ENCODE peak calls at places on chromosomes 13 and 19, in four cellular contexts. One of them, this sample, is unnamed.

GRCh38 chr13:102198418-102199322 is 203.2 kb downstream of the FGF14 start:
- DNase-seq in K562: no peak
- DNase-seq in GM12878: no peak
- DNase-seq in HCT116: no peak
- DNase-seq in this sample: no peak

GRCh38 chr19:54108496-54108895 is 5.8 kb downstream of the NDUFA3 start:
- DNase-seq in GM12878: no peak
- DNase-seq in K562: peak; percentile 4
- DNase-seq in HCT116: no peak
- DNase-seq in this sample: no peak

GRCh38 chr13:51315658-51316057 is 23.8 kb upstream of the SERPINE3 start:
- DNase-seq in HCT116: no peak
- DNase-seq in GM12878: no peak
- DNase-seq in K562: no peak
- DNase-seq in this sample: no peak

GRCh38 chr19:41218615-41219507 is at the start of gene AXL:
- DNase-seq in GM12878: no peak
- DNase-seq in HCT116: peak; percentile 38
- DNase-seq in K562: peak; percentile 42
- DNase-seq in this sample: peak; percentile 51

GRCh38 chr19:12774588-12775555 is at the start of gene HOOK2:
- DNase-seq in GM12878: no peak
- DNase-seq in K562: peak; percentile 70
- DNase-seq in HCT116: peak; percentile 95
- DNase-seq in this sample: no peak

GRCh38 chr13:110455941-110456340 is 105.6 kb downstream of the RAB20 start:
- DNase-seq in K562: peak; percentile 86
- DNase-seq in HCT116: peak; percentile 81
- DNase-seq in GM12878: no peak
- DNase-seq in this sample: peak; percentile 62

GRCh38 chr19:29837448-29837961 is 25.7 kb downstream of the CCNE1 start:
- DNase-seq in HCT116: no peak
- DNase-seq in GM12878: peak; percentile 84
- DNase-seq in K562: no peak
- DNase-seq in this sample: no peak

GRCh38 chr13:106063591-106064308 is 471.7 kb downstream of the EFNB2 start:
- DNase-seq in GM12878: no peak
- DNase-seq in K562: no peak
- DNase-seq in HCT116: no peak
- DNase-seq in this sample: no peak

GRCh38 chr13:36051082-36051481 is 80.1 kb downstream of the DCLK1 start:
- DNase-seq in HCT116: no peak
- DNase-seq in GM12878: no peak
- DNase-seq in K562: no peak
- DNase-seq in this sample: no peak

GRCh38 chr13:91537376-91537775 is 139.0 kb downstream of the GPC5 start:
- DNase-seq in GM12878: no peak
- DNase-seq in HCT116: no peak
- DNase-seq in K562: no peak
- DNase-seq in this sample: no peak

GRCh38 chr13:66558511-66558910 is 671.6 kb downstream of the PCDH9 start:
- DNase-seq in K562: no peak
- DNase-seq in HCT116: no peak
- DNase-seq in GM12878: no peak
- DNase-seq in this sample: peak; percentile 15

GRCh38 chr19:30387311-30388115 is 15.3 kb downstream of the ZNF536 start:
- DNase-seq in K562: no peak
- DNase-seq in HCT116: no peak
- DNase-seq in GM12878: no peak
- DNase-seq in this sample: no peak

GRCh38 chr19:41701401-41702075 is 6.9 kb upstream of the CEACAM5 start:
- DNase-seq in HCT116: no peak
- DNase-seq in K562: peak; percentile 27
- DNase-seq in GM12878: no peak
- DNase-seq in this sample: no peak

GRCh38 chr13:57631607-57632275 is at the start of gene PCDH17:
- DNase-seq in K562: no peak
- DNase-seq in HCT116: no peak
- DNase-seq in GM12878: no peak
- DNase-seq in this sample: no peak

GRCh38 chr13:40943073-40943472 is 76.0 kb downstream of the ELF1 start:
- DNase-seq in HCT116: no peak
- DNase-seq in GM12878: no peak
- DNase-seq in K562: no peak
- DNase-seq in this sample: no peak

GRCh38 chr19:45404557-45405434 is at the start of gene PPP1R13L:
- DNase-seq in GM12878: peak; percentile 32
- DNase-seq in K562: peak; percentile 76
- DNase-seq in HCT116: peak; percentile 96
- DNase-seq in this sample: no peak

GRCh38 chr19:5903054-5903501 is 512 bp downstream of the NDUFA11 start:
- DNase-seq in GM12878: no peak
- DNase-seq in HCT116: no peak
- DNase-seq in K562: peak; percentile 39
- DNase-seq in this sample: no peak

GRCh38 chr19:16371540-16371986 is 46.9 kb downstream of the KLF2 start:
- DNase-seq in HCT116: no peak
- DNase-seq in K562: peak; percentile 83
- DNase-seq in GM12878: peak; percentile 79
- DNase-seq in this sample: no peak

GRCh38 chr13:21657538-21657937 is 13.3 kb upstream of the FGF9 start:
- DNase-seq in GM12878: no peak
- DNase-seq in HCT116: no peak
- DNase-seq in K562: no peak
- DNase-seq in this sample: no peak

GRCh38 chr19:13023666-13024065 is 28.4 kb downstream of the NFIX start:
- DNase-seq in HCT116: no peak
- DNase-seq in K562: peak; percentile 46
- DNase-seq in GM12878: no peak
- DNase-seq in this sample: no peak

GRCh38 chr13:93529961-93530360 is 303.4 kb downstream of the GPC6 start:
- DNase-seq in HCT116: no peak
- DNase-seq in K562: no peak
- DNase-seq in GM12878: no peak
- DNase-seq in this sample: no peak

GRCh38 chr19:51027126-51027806 is 850 bp upstream of the KLK11 start:
- DNase-seq in GM12878: no peak
- DNase-seq in HCT116: no peak
- DNase-seq in K562: no peak
- DNase-seq in this sample: no peak

GRCh38 chr13:89982406-89983085 is 1364.9 kb upstream of the MIR17HG start:
- DNase-seq in GM12878: no peak
- DNase-seq in HCT116: no peak
- DNase-seq in K562: no peak
- DNase-seq in this sample: no peak

GRCh38 chr19:44532819-44533218 is 3.3 kb upstream of the CEACAM20 start:
- DNase-seq in HCT116: no peak
- DNase-seq in K562: no peak
- DNase-seq in GM12878: no peak
- DNase-seq in this sample: no peak

GRCh38 chr13:21929400-21929799 is 258.5 kb downstream of the FGF9 start:
- DNase-seq in K562: no peak
- DNase-seq in HCT116: no peak
- DNase-seq in GM12878: no peak
- DNase-seq in this sample: no peak

GRCh38 chr19:33578697-33579096 is 43.1 kb upstream of the CHST8 start:
- DNase-seq in K562: no peak
- DNase-seq in GM12878: no peak
- DNase-seq in HCT116: no peak
- DNase-seq in this sample: no peak

GRCh38 chr13:107203146-107203847 is 635.4 kb upstream of the ARGLU1 start:
- DNase-seq in HCT116: no peak
- DNase-seq in GM12878: no peak
- DNase-seq in K562: peak; percentile 6
- DNase-seq in this sample: peak; percentile 65

GRCh38 chr19:41144403-41144802 is 30.2 kb downstream of the CYP2F1 start:
- DNase-seq in K562: peak; percentile 65
- DNase-seq in GM12878: peak; percentile 11
- DNase-seq in HCT116: peak; percentile 82
- DNase-seq in this sample: peak; percentile 66

GRCh38 chr19:12899891-12900518 is 9.0 kb downstream of the GCDH start:
- DNase-seq in K562: no peak
- DNase-seq in GM12878: peak; percentile 61
- DNase-seq in HCT116: no peak
- DNase-seq in this sample: no peak

GRCh38 chr13:21998279-21998678 is 327.4 kb downstream of the FGF9 start:
- DNase-seq in GM12878: no peak
- DNase-seq in HCT116: no peak
- DNase-seq in K562: no peak
- DNase-seq in this sample: no peak

GRCh38 chr19:519449-519865 is 12.1 kb upstream of the CDC34 start:
- DNase-seq in GM12878: no peak
- DNase-seq in HCT116: no peak
- DNase-seq in K562: no peak
- DNase-seq in this sample: no peak

GRCh38 chr19:46955813-46956371 is 63.7 kb upstream of the NPAS1 start:
- DNase-seq in GM12878: no peak
- DNase-seq in HCT116: no peak
- DNase-seq in K562: no peak
- DNase-seq in this sample: no peak

GRCh38 chr19:35116085-35116801 is 620 bp downstream of the FXYD3 start:
- DNase-seq in K562: no peak
- DNase-seq in HCT116: no peak
- DNase-seq in GM12878: no peak
- DNase-seq in this sample: no peak

GRCh38 chr19:35119091-35119490 is 3.5 kb downstream of the FXYD3 start:
- DNase-seq in K562: no peak
- DNase-seq in HCT116: no peak
- DNase-seq in GM12878: no peak
- DNase-seq in this sample: no peak

GRCh38 chr19:35118268-35119026 is 2.8 kb downstream of the FXYD3 start:
- DNase-seq in K562: no peak
- DNase-seq in HCT116: no peak
- DNase-seq in GM12878: no peak
- DNase-seq in this sample: no peak

GRCh38 chr19:35117017-35117570 is 1.5 kb downstream of the FXYD3 start:
- DNase-seq in GM12878: no peak
- DNase-seq in K562: no peak
- DNase-seq in HCT116: no peak
- DNase-seq in this sample: no peak

GRCh38 chr19:35117791-35118190 is 2.2 kb downstream of the FXYD3 start:
- DNase-seq in GM12878: no peak
- DNase-seq in K562: no peak
- DNase-seq in HCT116: no peak
- DNase-seq in this sample: no peak
- H3K4me1 ChIP-seq in GM12878: peaks cover 6% of the 10 kb centered on the region
- H3K4me1 ChIP-seq in K562: peaks cover 9% of the 10 kb centered on the region
- H3K4me1 ChIP-seq in HCT116: peaks cover 42% of the 10 kb centered on the region
- H3K4me1 ChIP-seq in this sample: peaks cover 7% of the 10 kb centered on the region

GRCh38 chr19:57512845-57513244 is 13.1 kb downstream of the ZNF773 start:
- DNase-seq in K562: no peak
- DNase-seq in HCT116: no peak
- DNase-seq in GM12878: no peak
- DNase-seq in this sample: no peak
- TF ChIP-seq ZNF274 in K562: no peak
- TF ChIP-seq ZNF274 in HCT116: no peak
- TF ChIP-seq ZNF274 in GM12878: no peak
- TF ChIP-seq ZNF274 in this sample: no peak

DNA sequence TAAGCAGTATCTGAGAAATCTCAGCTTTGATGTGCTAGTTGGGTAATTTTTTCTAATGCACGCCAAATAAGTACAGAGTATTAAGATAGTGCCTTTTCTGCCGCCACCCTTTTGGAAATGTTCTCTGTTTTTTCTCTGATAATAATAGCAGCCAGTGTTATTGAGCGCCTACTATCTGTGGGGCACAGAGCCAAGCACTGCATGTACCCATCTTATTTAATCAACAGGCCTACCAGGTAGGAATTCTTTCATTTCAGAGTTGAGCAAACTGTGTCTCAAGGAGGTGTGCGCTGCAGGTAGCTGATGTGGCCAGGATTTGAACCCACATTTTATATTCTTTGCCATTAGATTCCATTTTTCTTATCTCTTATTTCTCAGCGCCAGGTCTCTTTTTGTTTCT is 1.4 kb downstream of the EPN1 start:
- DNase-seq in GM12878: no peak
- DNase-seq in K562: no peak
- DNase-seq in HCT116: no peak
- DNase-seq in this sample: no peak
- H3K4me1 ChIP-seq in GM12878: peaks cover 29% of the 10 kb centered on the region
- H3K4me1 ChIP-seq in K562: peaks cover 45% of the 10 kb centered on the region
- H3K4me1 ChIP-seq in HCT116: peaks cover 44% of the 10 kb centered on the region
- H3K4me1 ChIP-seq in this sample: peaks cover 8% of the 10 kb centered on the region

DNA sequence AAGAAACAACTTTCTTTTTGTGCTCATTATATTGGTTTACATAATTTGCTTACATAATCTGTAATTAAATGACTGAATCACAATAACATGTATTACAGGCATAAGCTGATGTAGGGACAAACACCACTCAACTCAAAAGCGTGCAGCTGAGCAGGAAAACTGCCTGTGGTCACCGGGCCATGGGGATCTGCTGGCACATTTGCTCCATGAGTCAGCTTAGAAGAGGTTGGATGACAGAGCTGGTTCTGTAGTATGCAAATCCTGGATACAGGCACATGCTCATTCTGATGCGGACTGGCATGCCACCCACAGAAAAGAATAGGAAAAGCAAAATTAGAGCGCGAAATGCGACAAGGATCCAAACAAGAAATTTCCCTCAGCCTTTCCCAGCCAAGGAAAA is 128.6 kb downstream of the USP12 start:
- DNase-seq in GM12878: no peak
- DNase-seq in HCT116: peak; percentile 83
- DNase-seq in K562: no peak
- DNase-seq in this sample: peak; percentile 28
- TF ChIP-seq ZNF274 in GM12878: no peak
- TF ChIP-seq ZNF274 in HCT116: no peak
- TF ChIP-seq ZNF274 in K562: no peak
- TF ChIP-seq ZNF274 in this sample: no peak

GRCh38 chr13:114106991-114107685 is 25.3 kb downstream of the RASA3 start:
- DNase-seq in GM12878: no peak
- DNase-seq in HCT116: no peak
- DNase-seq in K562: no peak
- DNase-seq in this sample: no peak

GRCh38 chr13:114108894-114109293 is 23.5 kb downstream of the RASA3 start:
- DNase-seq in GM12878: no peak
- DNase-seq in K562: no peak
- DNase-seq in HCT116: no peak
- DNase-seq in this sample: no peak

GRCh38 chr13:114106526-114106925 is 25.9 kb downstream of the RASA3 start:
- DNase-seq in HCT116: no peak
- DNase-seq in K562: no peak
- DNase-seq in GM12878: no peak
- DNase-seq in this sample: no peak

GRCh38 chr13:114108141-114108761 is 24.2 kb downstream of the RASA3 start:
- DNase-seq in K562: no peak
- DNase-seq in GM12878: no peak
- DNase-seq in HCT116: no peak
- DNase-seq in this sample: no peak

DNA sequence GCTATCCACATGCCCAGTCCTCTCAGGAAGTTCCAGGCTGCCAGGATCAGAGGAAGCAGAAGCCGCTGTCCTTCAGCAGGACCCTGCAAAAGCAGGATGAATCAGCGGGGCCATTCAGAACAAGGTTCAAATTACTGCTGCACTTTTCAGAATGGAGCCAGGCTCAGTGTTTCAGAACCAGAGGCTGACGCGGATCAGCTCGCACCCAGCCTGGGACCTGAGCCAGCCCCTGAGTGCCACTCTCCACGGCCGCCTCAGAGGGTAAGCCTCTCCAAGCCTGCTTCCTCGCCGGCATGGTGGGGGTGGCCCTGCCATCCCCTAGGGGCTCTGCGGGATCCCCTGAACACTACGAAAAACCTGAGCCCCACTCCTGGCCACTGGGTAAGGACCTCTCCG is 24.7 kb downstream of the RASA3 start:
- DNase-seq in GM12878: no peak
- DNase-seq in HCT116: no peak
- DNase-seq in K562: no peak
- DNase-seq in this sample: no peak
- H3K4me1 ChIP-seq in GM12878: peaks cover 6% of the 10 kb centered on the region
- H3K4me1 ChIP-seq in HCT116: no peaks in the 10 kb centered on the region
- H3K4me1 ChIP-seq in K562: no peaks in the 10 kb centered on the region
- H3K4me1 ChIP-seq in this sample: peaks cover 27% of the 10 kb centered on the region